ENCODE peak calls at places on chromosomes 5 and 9, in ten cellular contexts. D is esophagus muscularis mucosa, Y is transverse colon, L is suprapubic skin, S is SK-N-MC, A is GM23338, G is HL-60, N is H1, K is endothelial cell of umbilical vein, U is prostate gland. Z is an unnamed sample.

GRCh38 chr5:96489518-96489917 is 56.5 kb upstream of the PCSK1 start:
- DNase-seq in D (no peak), S (peak; percentile 10), Y (no peak), U (no peak), L (no peak), G (no peak), A (no peak), N (no peak), K (no peak), Z (no peak)

GRCh38 chr5:172939561-172939960 is 19.7 kb upstream of the RPL26L1 start:
- DNase-seq in N (no peak), K (no peak), D (no peak), L (no peak), S (no peak), Y (no peak), U (no peak), A (peak; percentile 33), G (no peak), Z (no peak)

GRCh38 chr5:173697931-173698579 is 81.6 kb upstream of the BOD1 start:
- DNase-seq in L (no peak), A (no peak), K (no peak), U (no peak), G (no peak), N (no peak), S (no peak), D (no peak), Y (peak; percentile 29), Z (no peak)

GRCh38 chr9:131197160-131197911 is 72.0 kb downstream of the NUP214 start:
- DNase-seq in S (no peak), A (no peak), L (no peak), Y (no peak), N (no peak), G (no peak), K (no peak), U (no peak), D (no peak), Z (no peak)

GRCh38 chr9:69466151-69466550 is 141.1 kb downstream of the ENTREP1 start:
- DNase-seq in N (no peak), L (no peak), A (no peak), Y (no peak), D (no peak), U (no peak), K (no peak), G (no peak), S (no peak), Z (no peak)

GRCh38 chr9:85401998-85402397 is 339.8 kb downstream of the AGTPBP1 start:
- DNase-seq in U (peak; percentile 5), S (no peak), G (no peak), D (no peak), Y (no peak), K (peak; percentile 49), L (no peak), A (no peak), N (no peak), Z (no peak)

GRCh38 chr9:38160613-38161215 is 91.7 kb upstream of the SHB start:
- DNase-seq in D (no peak), N (no peak), A (peak; percentile 91), Y (peak; percentile 74), K (peak; percentile 49), U (no peak), G (peak; percentile 49), L (no peak), S (no peak), Z (peak; percentile 27)

GRCh38 chr5:71938886-71939285 is 168.4 kb upstream of the MAP1B start:
- DNase-seq in L (no peak), U (peak; percentile 61), K (no peak), S (no peak), Y (peak; percentile 72), D (peak; percentile 82), A (peak; percentile 35), G (no peak), N (no peak), Z (no peak)

DNA sequence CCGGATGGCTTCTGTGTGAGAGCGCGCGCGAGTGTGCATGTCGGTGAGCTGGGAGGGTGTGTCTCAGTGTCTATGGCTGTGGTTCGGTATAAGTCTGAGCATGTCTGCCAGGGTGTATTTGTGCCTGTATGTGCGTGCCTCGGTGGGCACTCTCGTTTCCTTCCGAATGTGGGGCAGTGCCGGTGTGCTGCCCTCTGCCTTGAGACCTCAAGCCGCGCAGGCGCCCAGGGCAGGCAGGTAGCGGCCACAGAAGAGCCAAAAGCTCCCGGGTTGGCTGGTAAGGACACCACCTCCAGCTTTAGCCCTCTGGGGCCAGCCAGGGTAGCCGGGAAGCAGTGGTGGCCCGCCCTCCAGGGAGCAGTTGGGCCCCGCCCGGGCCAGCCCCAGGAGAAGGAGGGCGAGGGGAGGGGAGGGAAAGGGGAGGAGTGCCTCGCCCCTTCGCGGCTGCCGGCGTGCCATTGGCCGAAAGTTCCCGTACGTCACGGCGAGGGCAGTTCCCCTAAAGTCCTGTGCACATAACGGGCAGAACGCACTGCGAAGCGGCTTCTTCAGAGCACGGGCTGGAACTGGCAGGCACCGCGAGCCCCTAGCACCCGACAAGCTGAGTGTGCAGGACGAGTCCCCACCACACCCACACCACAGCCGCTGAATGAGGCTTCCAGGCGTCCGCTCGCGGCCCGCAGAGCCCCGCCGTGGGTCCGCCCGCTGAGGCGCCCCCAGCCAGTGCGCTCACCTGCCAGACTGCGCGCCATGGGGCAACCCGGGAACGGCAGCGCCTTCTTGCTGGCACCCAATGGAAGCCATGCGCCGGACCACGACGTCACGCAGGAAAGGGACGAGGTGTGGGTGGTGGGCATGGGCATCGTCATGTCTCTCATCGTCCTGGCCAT is at the start of gene ADRB2:
- DNase-seq in A (peak; percentile 96), N (peak; percentile 80), L (peak; percentile 97), D (peak; percentile 98), U (peak; percentile 98), S (no peak), G (peak; percentile 92), Y (peak; percentile 96), K (peak; percentile 94), Z (peak; percentile 63)
- TF ChIP-seq POLR2AphosphoS5 in A (peak; percentile 93), N (peak; percentile 48), L (peak; percentile 42), D (peak; percentile 99), U (peak; percentile 94), S (peak; percentile 30), G (peak; percentile 98), Y (peak; percentile 96), K (peak; percentile 93), Z (no peak)

DNA sequence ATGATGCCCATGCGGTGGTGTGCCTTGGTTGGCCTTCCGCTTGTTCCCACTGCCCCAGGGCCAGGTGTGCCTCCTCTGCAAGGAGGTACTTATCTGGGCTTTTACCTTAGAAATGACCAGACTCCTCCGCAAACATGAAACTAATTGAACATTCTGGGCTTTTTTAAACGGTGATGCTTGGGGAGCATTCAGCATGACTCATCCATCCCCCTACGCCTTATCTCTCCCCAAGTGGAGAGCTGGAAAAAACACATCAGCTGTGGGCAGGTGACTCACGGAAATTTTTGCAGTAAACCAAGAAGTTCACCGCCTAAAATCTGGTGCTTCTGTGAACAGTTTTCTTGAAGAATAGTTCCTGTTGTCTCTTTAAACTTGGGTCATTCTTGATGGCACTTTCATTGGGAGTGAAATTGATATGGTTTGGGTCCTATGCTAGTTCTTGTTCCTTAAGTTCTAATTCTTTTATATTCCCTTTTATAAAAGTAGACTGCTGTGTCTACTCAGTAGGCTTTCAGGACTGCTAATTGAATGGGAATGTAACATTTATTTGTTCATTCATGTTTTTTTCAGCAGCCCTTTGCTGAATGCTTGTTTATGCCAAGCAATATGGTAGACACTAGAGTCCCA is 39.6 kb downstream of the SFXN1 start:
- DNase-seq in U (no peak), L (no peak), S (no peak), N (no peak), D (no peak), G (no peak), K (no peak), Y (no peak), A (no peak), Z (no peak)
- TF ChIP-seq POLR2AphosphoS5 in U (no peak), L (no peak), S (no peak), N (no peak), D (no peak), G (no peak), K (no peak), Y (no peak), A (no peak), Z (no peak)

DNA sequence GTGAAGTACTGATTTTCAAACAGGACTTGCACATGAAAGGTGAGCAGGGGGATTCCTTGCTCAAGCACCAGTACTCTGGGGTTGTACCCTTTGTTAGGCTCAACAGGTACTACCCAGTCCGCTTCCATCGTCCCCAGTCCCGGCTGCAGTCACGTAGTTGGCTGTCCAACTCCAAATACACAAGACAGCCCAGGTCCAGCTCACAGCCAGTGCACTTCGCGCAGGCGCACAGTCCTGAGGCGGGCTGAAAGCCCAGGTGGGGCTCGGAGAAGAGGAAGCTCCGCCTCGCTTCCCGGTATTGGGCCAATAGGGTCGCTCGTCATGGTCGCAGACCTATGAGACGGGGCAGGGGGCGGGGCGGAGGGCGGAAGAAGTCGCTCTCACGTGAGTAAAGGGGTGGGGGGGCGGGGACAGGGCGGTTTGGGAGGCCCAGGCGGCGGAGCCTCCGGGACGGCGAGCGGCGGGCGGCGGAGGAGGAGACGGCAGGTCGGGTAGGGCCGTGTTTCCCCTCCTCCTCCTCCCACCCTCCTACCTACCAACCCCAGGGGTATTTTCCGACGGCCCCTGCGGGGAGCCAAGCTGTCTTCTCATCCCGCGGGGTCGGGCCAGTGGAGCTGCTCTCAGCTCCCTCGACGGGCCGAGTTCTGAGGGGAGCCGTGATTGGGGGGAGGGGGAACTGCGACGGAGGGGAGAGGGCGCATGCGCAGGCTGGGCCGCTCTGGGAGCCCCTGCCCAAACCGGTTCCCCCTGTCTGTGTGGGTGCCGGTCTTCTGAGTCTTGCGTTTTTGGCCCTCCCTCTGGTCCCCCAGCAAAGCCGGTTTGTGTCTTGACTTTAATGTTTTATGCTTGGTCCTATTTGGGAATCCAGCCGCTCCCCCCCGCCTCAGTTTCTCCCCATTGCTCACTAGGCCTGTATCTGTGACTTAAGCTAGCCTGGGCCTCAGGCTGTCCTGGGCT is at the start of gene RABGAP1:
- DNase-seq in D (peak; percentile 99), Y (peak; percentile 100), S (peak; percentile 78), N (peak; percentile 96), L (peak; percentile 100), A (peak; percentile 100), G (peak; percentile 96), U (peak; percentile 99), K (peak; percentile 98), Z (peak; percentile 93)
- TF ChIP-seq POLR2AphosphoS5 in D (peak; percentile 96), Y (peak; percentile 91), S (peak; percentile 84), N (peak; percentile 90), L (peak; percentile 66), A (peak; percentile 84), G (peak; percentile 87), U (peak; percentile 78), K (peak; percentile 87), Z (peak; percentile 75)

GRCh38 chr5:122154491-122154890 is 25.1 kb downstream of the ZNF474 start:
- DNase-seq in Y (no peak), A (no peak), S (no peak), L (no peak), D (no peak), G (no peak), K (no peak), N (no peak), U (no peak), Z (no peak)

GRCh38 chr5:122152266-122152900 is 23.0 kb downstream of the ZNF474 start:
- DNase-seq in N (no peak), A (no peak), K (no peak), L (no peak), S (no peak), G (no peak), Y (no peak), U (no peak), D (peak; percentile 83), Z (no peak)

GRCh38 chr5:122151640-122152039 is 22.3 kb downstream of the ZNF474 start:
- DNase-seq in A (no peak), K (no peak), S (no peak), G (no peak), D (peak; percentile 83), N (no peak), U (no peak), L (no peak), Y (no peak), Z (no peak)

GRCh38 chr5:122153774-122154173 is 24.4 kb downstream of the ZNF474 start:
- DNase-seq in Y (no peak), S (no peak), K (no peak), N (no peak), G (no peak), D (peak; percentile 37), A (no peak), L (no peak), U (no peak), Z (no peak)

DNA sequence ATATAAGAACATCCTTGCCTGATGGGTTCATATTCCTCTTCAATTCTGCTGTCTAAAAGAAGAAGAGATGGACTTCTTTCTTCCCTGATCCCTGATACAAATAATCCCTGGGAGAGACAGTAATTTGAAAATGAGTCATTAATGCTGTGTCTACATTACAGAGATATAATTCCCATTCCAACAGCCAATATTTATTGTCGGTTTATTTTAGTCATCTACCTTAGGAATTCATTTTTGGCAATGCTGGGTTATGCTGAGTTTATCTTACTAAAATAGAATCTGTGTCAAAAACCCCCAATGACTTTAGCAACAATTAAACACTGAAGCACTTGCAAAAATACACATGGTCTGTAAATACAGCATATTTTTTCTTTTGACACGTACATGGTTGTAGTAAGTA is 23.9 kb downstream of the ZNF474 start:
- DNase-seq in Y (no peak), U (no peak), K (no peak), D (no peak), N (no peak), G (no peak), L (no peak), A (no peak), S (no peak), Z (no peak)
- TF ChIP-seq POLR2AphosphoS5 in Y (no peak), U (no peak), K (no peak), D (no peak), N (no peak), G (no peak), L (no peak), A (no peak), S (no peak), Z (no peak)

Z was measured in GM12892.